ENCODE peak calls at places on chromosomes 5 and 9, in four cellular contexts. One of them, this sample, is unnamed.

GRCh38 chr9:130806388-130806716 is 28.7 kb upstream of the ABL1 start:
- DNase-seq in HFF-Myc: no peak
- DNase-seq in RWPE2: no peak
- DNase-seq in adrenal gland: no peak
- DNase-seq in this sample: no peak

GRCh38 chr5:96067902-96068614 is 106.4 kb upstream of the ELL2 start:
- DNase-seq in HFF-Myc: peak
- DNase-seq in RWPE2: peak
- DNase-seq in adrenal gland: no peak
- DNase-seq in this sample: peak

GRCh38 chr9:107487521-107488399 is 1.8 kb downstream of the KLF4 start:
- DNase-seq in HFF-Myc: no peak
- DNase-seq in RWPE2: peak
- DNase-seq in adrenal gland: peak
- DNase-seq in this sample: peak

GRCh38 chr9:135848341-135849047 is 58.9 kb downstream of the CAMSAP1 start:
- DNase-seq in HFF-Myc: no peak
- DNase-seq in RWPE2: no peak
- DNase-seq in adrenal gland: no peak
- DNase-seq in this sample: no peak

GRCh38 chr9:73807956-73808355 is 656.3 kb downstream of the ANXA1 start:
- DNase-seq in HFF-Myc: no peak
- DNase-seq in RWPE2: no peak
- DNase-seq in adrenal gland: no peak
- DNase-seq in this sample: peak

GRCh38 chr5:143865421-143865820 is 53.5 kb downstream of the HMHB1 start:
- DNase-seq in HFF-Myc: no peak
- DNase-seq in RWPE2: no peak
- DNase-seq in adrenal gland: no peak
- DNase-seq in this sample: no peak

GRCh38 chr5:163079618-163080017 is 357.8 kb upstream of the CCNG1 start:
- DNase-seq in HFF-Myc: no peak
- DNase-seq in RWPE2: no peak
- DNase-seq in adrenal gland: no peak
- DNase-seq in this sample: no peak

GRCh38 chr5:56698463-56699381 is 116.6 kb upstream of the MAP3K1 start:
- DNase-seq in HFF-Myc: no peak
- DNase-seq in RWPE2: no peak
- DNase-seq in adrenal gland: no peak
- DNase-seq in this sample: peak

GRCh38 chr5:56711191-56711590 is 104.2 kb upstream of the MAP3K1 start:
- DNase-seq in HFF-Myc: peak
- DNase-seq in RWPE2: no peak
- DNase-seq in adrenal gland: no peak
- DNase-seq in this sample: peak

GRCh38 chr9:77038281-77039036 is 19.0 kb downstream of the FOXB2 start:
- DNase-seq in HFF-Myc: no peak
- DNase-seq in RWPE2: no peak
- DNase-seq in adrenal gland: no peak
- DNase-seq in this sample: no peak

GRCh38 chr5:360277-361027 is 38.9 kb downstream of the AHRR start:
- DNase-seq in HFF-Myc: no peak
- DNase-seq in RWPE2: no peak
- DNase-seq in adrenal gland: no peak
- DNase-seq in this sample: no peak

GRCh38 chr9:22173959-22174358 is 164.9 kb upstream of the CDKN2B start:
- DNase-seq in HFF-Myc: no peak
- DNase-seq in RWPE2: no peak
- DNase-seq in adrenal gland: no peak
- DNase-seq in this sample: no peak

GRCh38 chr5:52760695-52761366 is 26.9 kb upstream of the ITGA1 start:
- DNase-seq in HFF-Myc: no peak
- DNase-seq in RWPE2: no peak
- DNase-seq in adrenal gland: no peak
- DNase-seq in this sample: no peak

GRCh38 chr9:127172066-127172707 is 49.8 kb upstream of the ANGPTL2 start:
- DNase-seq in HFF-Myc: no peak
- DNase-seq in RWPE2: no peak
- DNase-seq in adrenal gland: no peak
- DNase-seq in this sample: no peak

GRCh38 chr9:126148523-126148870 is 178.1 kb upstream of the MVB12B start:
- DNase-seq in HFF-Myc: no peak
- DNase-seq in RWPE2: no peak
- DNase-seq in adrenal gland: no peak
- DNase-seq in this sample: no peak

GRCh38 chr5:80192507-80193241 is 63.2 kb downstream of the SERINC5 start:
- DNase-seq in HFF-Myc: no peak
- DNase-seq in RWPE2: no peak
- DNase-seq in adrenal gland: peak
- DNase-seq in this sample: peak

GRCh38 chr5:126544087-126544740 is 50.8 kb downstream of the ALDH7A1 start:
- DNase-seq in HFF-Myc: no peak
- DNase-seq in RWPE2: no peak
- DNase-seq in adrenal gland: peak
- DNase-seq in this sample: peak

GRCh38 chr5:179825655-179826182 is 5.0 kb downstream of the SQSTM1 start:
- DNase-seq in HFF-Myc: no peak
- DNase-seq in RWPE2: no peak
- DNase-seq in adrenal gland: no peak
- DNase-seq in this sample: no peak

GRCh38 chr5:179822059-179822432 is 1.3 kb downstream of the SQSTM1 start:
- DNase-seq in HFF-Myc: no peak
- DNase-seq in RWPE2: no peak
- DNase-seq in adrenal gland: no peak
- DNase-seq in this sample: no peak

GRCh38 chr5:179822444-179822990 is 1.8 kb downstream of the SQSTM1 start:
- DNase-seq in HFF-Myc: no peak
- DNase-seq in RWPE2: no peak
- DNase-seq in adrenal gland: no peak
- DNase-seq in this sample: no peak

GRCh38 chr5:179824745-179825112 is 4.0 kb downstream of the SQSTM1 start:
- DNase-seq in HFF-Myc: no peak
- DNase-seq in RWPE2: no peak
- DNase-seq in adrenal gland: no peak
- DNase-seq in this sample: no peak

DNA sequence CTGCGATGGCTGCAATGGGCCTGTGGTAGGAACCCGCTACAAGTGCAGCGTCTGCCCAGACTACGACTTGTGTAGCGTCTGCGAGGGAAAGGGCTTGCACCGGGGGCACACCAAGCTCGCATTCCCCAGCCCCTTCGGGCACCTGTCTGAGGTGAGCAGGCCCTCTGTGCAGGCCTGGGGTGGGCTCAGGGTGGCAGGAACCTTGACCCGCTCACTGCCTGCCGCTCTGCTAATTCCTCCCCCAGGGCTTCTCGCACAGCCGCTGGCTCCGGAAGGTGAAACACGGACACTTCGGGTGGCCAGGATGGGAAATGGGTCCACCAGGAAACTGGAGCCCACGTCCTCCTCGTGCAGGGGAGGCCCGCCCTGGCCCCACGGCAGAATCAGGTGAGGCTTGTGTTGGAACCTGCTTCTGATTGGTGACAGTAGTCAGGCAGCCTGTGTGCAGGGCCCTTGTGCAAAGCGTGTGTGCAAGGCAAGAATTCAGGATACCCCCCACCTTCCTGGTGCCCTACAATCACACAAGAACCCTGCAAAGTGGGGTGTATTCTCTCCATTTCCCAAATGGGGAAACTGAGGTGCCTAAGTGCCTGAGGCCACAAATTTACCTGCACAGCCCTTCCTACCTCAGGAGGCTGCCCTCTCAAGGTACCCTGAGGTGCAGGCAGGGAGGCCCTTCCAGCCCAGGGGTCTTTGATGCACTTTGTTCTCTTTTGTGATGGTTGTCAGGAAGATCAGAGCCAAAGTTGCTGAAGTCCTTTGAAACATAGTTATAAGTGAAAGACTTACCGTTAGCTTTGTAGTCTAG is 3.4 kb downstream of the SQSTM1 start:
- DNase-seq in HFF-Myc: no peak
- DNase-seq in RWPE2: peak
- DNase-seq in adrenal gland: no peak
- DNase-seq in this sample: no peak
- H3K4me3 ChIP-seq in HFF-Myc: no peak
- H3K4me3 ChIP-seq in RWPE2: no peak
- H3K4me3 ChIP-seq in adrenal gland: no peak
- H3K4me3 ChIP-seq in this sample: peak

GRCh38 chr9:128409998-128410397 is 10.7 kb upstream of the CERCAM start:
- DNase-seq in HFF-Myc: no peak
- DNase-seq in RWPE2: no peak
- DNase-seq in adrenal gland: no peak
- DNase-seq in this sample: peak
- TF ChIP-seq CTCF in HFF-Myc: peak
- TF ChIP-seq CTCF in RWPE2: peak
- TF ChIP-seq CTCF in adrenal gland: no peak
- TF ChIP-seq CTCF in this sample: peak

GRCh38 chr5:43068037-43068436 is 27.9 kb upstream of the ANXA2R start:
- DNase-seq in HFF-Myc: no peak
- DNase-seq in RWPE2: no peak
- DNase-seq in adrenal gland: no peak
- DNase-seq in this sample: no peak
- H3K4me3 ChIP-seq in HFF-Myc: peak
- H3K4me3 ChIP-seq in RWPE2: peak
- H3K4me3 ChIP-seq in adrenal gland: no peak
- H3K4me3 ChIP-seq in this sample: peak

DNA sequence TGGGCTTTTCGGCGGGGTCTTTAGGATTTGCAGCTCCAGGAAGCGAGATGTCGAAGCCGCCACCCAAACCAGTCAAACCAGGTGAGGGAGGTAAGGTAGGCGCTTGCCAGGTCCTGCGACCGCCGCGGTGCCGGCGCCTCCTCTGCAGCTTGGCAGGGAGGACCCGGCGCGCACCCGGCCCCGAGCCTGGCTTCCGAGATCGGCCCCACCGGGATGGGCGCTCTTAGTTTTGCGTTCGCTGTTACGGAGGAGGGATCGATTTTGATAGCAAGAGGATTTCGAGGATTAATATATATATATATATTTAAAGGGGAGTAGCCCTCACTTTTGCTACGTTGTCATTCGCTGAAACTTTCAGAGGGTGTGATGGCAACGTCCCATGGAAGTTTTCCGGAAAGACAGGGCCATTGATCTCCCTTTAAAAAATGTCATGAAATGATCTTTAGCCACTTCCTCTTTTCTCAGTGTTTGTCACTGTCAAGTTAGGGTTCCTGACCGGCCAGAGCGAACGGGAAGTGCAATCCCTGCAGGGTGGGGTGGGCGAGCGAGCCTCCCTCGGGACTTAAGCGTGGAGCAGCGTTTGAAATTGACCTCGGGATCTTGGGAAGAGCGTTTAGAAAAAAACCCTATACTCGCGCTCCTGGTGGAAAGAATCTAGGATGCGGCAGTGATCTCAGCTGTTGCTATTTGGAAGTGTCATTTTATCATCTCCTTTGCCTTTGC is 493 bp downstream of the OSTF1 start:
- DNase-seq in HFF-Myc: no peak
- DNase-seq in RWPE2: peak
- DNase-seq in adrenal gland: peak
- DNase-seq in this sample: peak
- TF ChIP-seq CTCF in HFF-Myc: no peak
- TF ChIP-seq CTCF in RWPE2: no peak
- TF ChIP-seq CTCF in adrenal gland: no peak
- TF ChIP-seq CTCF in this sample: peak

GRCh38 chr5:168941901-168942300 is 359.0 kb downstream of the SLIT3 start:
- DNase-seq in HFF-Myc: no peak
- DNase-seq in RWPE2: no peak
- DNase-seq in adrenal gland: no peak
- DNase-seq in this sample: no peak

GRCh38 chr5:168943485-168943884 is 357.5 kb downstream of the SLIT3 start:
- DNase-seq in HFF-Myc: no peak
- DNase-seq in RWPE2: no peak
- DNase-seq in adrenal gland: no peak
- DNase-seq in this sample: no peak

GRCh38 chr5:168946363-168946762 is 354.6 kb downstream of the SLIT3 start:
- DNase-seq in HFF-Myc: no peak
- DNase-seq in RWPE2: peak
- DNase-seq in adrenal gland: no peak
- DNase-seq in this sample: peak

GRCh38 chr5:168940712-168941111 is 360.2 kb downstream of the SLIT3 start:
- DNase-seq in HFF-Myc: no peak
- DNase-seq in RWPE2: no peak
- DNase-seq in adrenal gland: no peak
- DNase-seq in this sample: no peak

GRCh38 chr5:168943999-168944398 is 356.9 kb downstream of the SLIT3 start:
- DNase-seq in HFF-Myc: no peak
- DNase-seq in RWPE2: no peak
- DNase-seq in adrenal gland: no peak
- DNase-seq in this sample: no peak
- H3K4me3 ChIP-seq in HFF-Myc: no peak
- H3K4me3 ChIP-seq in RWPE2: no peak
- H3K4me3 ChIP-seq in adrenal gland: no peak
- H3K4me3 ChIP-seq in this sample: no peak